ENCODE peak calls at places on chromosomes 11 and 22, in nine cellular contexts. D is NCI-H1092 treated with DMSO at 0.1 percent for 48 hours; L is omental fat pad; Z is stimulated activated CD8-positive, alpha-beta memory T cell treated with anti-CD3 and anti-CD28 coated beads, Interleukin-2, amount 100 ng/mL, for 48 hours; K is dermis microvascular lymphatic vessel endothelial cell; R is amniotic stem cell; O is stimulated activated naive CD8-positive, alpha-beta T cell treated with anti-CD3 and anti-CD28 coated beads, Interleukin-15, Interleukin-2, amounts not matched to agents 100 U/mL and 50 U/mL, for 24 hours; A is memory B cell; U is cardiac fibroblast. V is an unnamed sample.
A peak's percentile ranks its signal among the peaks of the same experiment; 100 is the strongest.

GRCh38 chr11:78449866-78450265 is 32.2 kb upstream of the GAB2 start:
- DNase-seq in L (no peak), O (no peak), D (no peak), R (no peak), A (no peak), K (no peak), Z (no peak), U (no peak), V (no peak)

GRCh38 chr22:27218521-27218920 is 561.1 kb downstream of the MIAT start:
- DNase-seq in O (no peak), D (no peak), L (no peak), U (no peak), A (no peak), Z (no peak), R (no peak), K (no peak), V (no peak)

GRCh38 chr22:36773935-36774334 is 2.0 kb downstream of the IFT27 start:
- DNase-seq in O (no peak), K (peak; percentile 22), Z (no peak), D (peak; percentile 25), U (peak; percentile 59), R (no peak), A (no peak), L (no peak), V (no peak)

GRCh38 chr22:21861290-21861848 is 6.1 kb downstream of the MAPK1 start:
- DNase-seq in D (no peak), U (no peak), A (no peak), Z (no peak), R (no peak), K (no peak), O (no peak), L (no peak), V (no peak)

GRCh38 chr22:49964136-49964492 is 3.5 kb downstream of the PIM3 start:
- DNase-seq in D (no peak), K (no peak), L (no peak), U (no peak), O (peak; percentile 39), A (peak; percentile 23), R (no peak), Z (no peak), V (no peak)

GRCh38 chr22:29748248-29748893 is 18.4 kb downstream of the ZMAT5 start:
- DNase-seq in D (no peak), Z (no peak), U (no peak), L (no peak), O (no peak), R (no peak), A (no peak), K (no peak), V (no peak)

GRCh38 chr11:102709211-102709980 is 3.8 kb upstream of the MMP27 start:
- DNase-seq in Z (no peak), O (no peak), K (no peak), L (no peak), A (no peak), R (no peak), U (no peak), D (no peak), V (no peak)

GRCh38 chr22:24068377-24068680 is 57.2 kb downstream of the CABIN1 start:
- DNase-seq in R (no peak), D (no peak), L (no peak), K (no peak), A (no peak), U (no peak), Z (no peak), O (no peak), V (no peak)

GRCh38 chr11:28834877-28835276 is 726.7 kb downstream of the METTL15 start:
- DNase-seq in D (no peak), U (peak; percentile 54), K (no peak), O (no peak), L (no peak), A (no peak), Z (no peak), R (peak; percentile 52), V (no peak)

GRCh38 chr11:33557201-33557600 is 143.4 kb downstream of the C11orf91 start:
- DNase-seq in D (no peak), Z (no peak), K (no peak), O (no peak), U (peak; percentile 39), R (peak; percentile 23), L (no peak), A (no peak), V (no peak)

GRCh38 chr11:8297781-8298440 is 34.2 kb upstream of the LMO1 start:
- DNase-seq in K (no peak), A (no peak), Z (no peak), R (no peak), D (no peak), L (no peak), U (no peak), O (no peak), V (no peak)

GRCh38 chr11:61910473-61911123 is 6.8 kb downstream of the RAB3IL1 start:
- DNase-seq in K (no peak), L (no peak), O (no peak), U (no peak), R (no peak), A (no peak), Z (no peak), D (no peak), V (no peak)

GRCh38 chr11:12540913-12541587 is 133.2 kb upstream of the TEAD1 start:
- DNase-seq in L (no peak), U (peak; percentile 91), O (no peak), Z (no peak), D (no peak), K (no peak), R (peak; percentile 59), A (no peak), V (no peak)

GRCh38 chr22:20607157-20607907 is 99.9 kb downstream of the MED15 start:
- DNase-seq in R (no peak), L (no peak), A (no peak), U (no peak), Z (no peak), K (no peak), O (no peak), D (peak; percentile 23), V (peak; percentile 19)

GRCh38 chr11:122705396-122705795 is 49.9 kb downstream of the UBASH3B start:
- DNase-seq in A (no peak), L (no peak), R (no peak), Z (no peak), K (no peak), O (no peak), U (no peak), D (no peak), V (no peak)

GRCh38 chr11:118924591-118925585 is 838 bp downstream of the BCL9L start:
- DNase-seq in A (peak; percentile 67), D (peak; percentile 49), U (peak; percentile 49), L (no peak), Z (no peak), K (no peak), R (no peak), O (peak; percentile 70), V (peak; percentile 85)

V was measured in GM12892.